ENCODE peak calls at places on chromosomes 2 and 18, in eight cellular contexts. M is GF-D8; Y is H4; H is IMR-90; I is GM10248; Q is Right ventricle myocardium inferior; U is HFFc6; O is CD8-positive, alpha-beta T cell. G is an unnamed sample.
A peak's percentile ranks its signal among the peaks of the same experiment; 100 is the strongest.

GRCh38 chr2:176826356-176826755 is 386.2 kb upstream of the HNRNPA3 start:
- DNase-seq in O (no peak), Q (no peak), I (no peak), Y (no peak), U (no peak), H (no peak), M (no peak), G (no peak)

GRCh38 chr2:42969231-42970150 is 177.1 kb upstream of the HAAO start:
- DNase-seq in U (peak; percentile 92), H (peak; percentile 92), I (no peak), Q (no peak), Y (peak; percentile 35), O (no peak), M (no peak), G (peak; percentile 91)

GRCh38 chr2:35548171-35548570 is 807.4 kb upstream of the CRIM1 start:
- DNase-seq in I (no peak), M (no peak), H (peak; percentile 1), O (no peak), U (peak; percentile 0), Y (no peak), Q (no peak), G (no peak)

GRCh38 chr2:34825671-34826070 is 1226.6 kb upstream of the FAM98A start:
- DNase-seq in O (no peak), U (no peak), I (no peak), H (no peak), Y (no peak), M (no peak), Q (no peak), G (no peak)

GRCh38 chr2:147636238-147636887 is 208.5 kb upstream of the ACVR2A start:
- DNase-seq in O (no peak), I (no peak), Y (peak; percentile 73), Q (no peak), U (no peak), M (no peak), H (peak; percentile 69), G (no peak)

GRCh38 chr2:33302348-33302747 is 174.1 kb upstream of the RASGRP3 start:
- DNase-seq in O (no peak), Y (no peak), H (no peak), I (no peak), Q (no peak), M (no peak), U (no peak), G (no peak)

GRCh38 chr2:36670881-36671595 is 25.5 kb upstream of the VIT start:
- DNase-seq in O (no peak), Y (no peak), H (peak; percentile 76), I (no peak), Q (no peak), M (no peak), U (peak; percentile 46), G (no peak)

GRCh38 chr2:197889041-197889440 is 84.6 kb downstream of the PLCL1 start:
- DNase-seq in U (peak; percentile 71), Q (no peak), I (peak; percentile 50), O (no peak), M (peak; percentile 50), H (peak; percentile 64), Y (no peak), G (peak; percentile 46)

GRCh38 chr18:27921904-27922541 is 254.9 kb downstream of the CDH2 start:
- DNase-seq in Y (peak; percentile 54), M (no peak), H (peak; percentile 68), O (no peak), I (no peak), Q (no peak), U (peak; percentile 95), G (peak; percentile 82)

GRCh38 chr2:95734976-95735890 is 143.4 kb downstream of the TRIM43 start:
- DNase-seq in H (no peak), Q (no peak), I (no peak), U (no peak), Y (no peak), M (no peak), O (no peak), G (no peak)

GRCh38 chr2:174873457-174873856 is 109.2 kb upstream of the CHRNA1 start:
- DNase-seq in Q (no peak), O (no peak), Y (no peak), M (no peak), U (peak; percentile 24), H (peak; percentile 52), I (no peak), G (no peak)

GRCh38 chr2:19848029-19848750 is 53.6 kb downstream of the TTC32 start:
- DNase-seq in O (no peak), U (no peak), Y (no peak), I (no peak), Q (no peak), M (no peak), H (no peak), G (no peak)

GRCh38 chr18:6521804-6522418 is 107.2 kb upstream of the L3MBTL4 start:
- DNase-seq in M (no peak), O (no peak), H (peak; percentile 47), U (no peak), I (peak; percentile 48), Y (peak; percentile 57), Q (no peak), G (peak; percentile 24)

GRCh38 chr2:68771211-68771721 is 36.7 kb downstream of the ARHGAP25 start:
- DNase-seq in H (peak; percentile 68), Q (no peak), O (no peak), U (no peak), M (no peak), I (no peak), Y (no peak), G (no peak)

GRCh38 chr2:69143726-69144360 is 130.9 kb downstream of the ANTXR1 start:
- DNase-seq in O (no peak), M (no peak), Y (no peak), Q (no peak), U (peak; percentile 6), H (peak; percentile 35), I (no peak), G (peak; percentile 45)

GRCh38 chr2:15918761-15919356 is 21.5 kb upstream of the MYCN start:
- DNase-seq in Y (no peak), O (no peak), I (no peak), U (no peak), H (no peak), Q (no peak), M (no peak), G (no peak)

GRCh38 chr2:69450735-69451416 is 13.6 kb upstream of the NFU1 start:
- DNase-seq in O (no peak), U (no peak), M (no peak), Q (no peak), H (no peak), Y (no peak), I (no peak), G (no peak)

GRCh38 chr2:3172265-3172935 is 205.2 kb downstream of the EIPR1 start:
- DNase-seq in I (no peak), Y (no peak), M (no peak), Q (no peak), U (no peak), O (no peak), H (no peak), G (no peak)

GRCh38 chr2:18117592-18117991 is 239.1 kb downstream of the KCNS3 start:
- DNase-seq in U (peak; percentile 64), Y (peak; percentile 49), M (no peak), Q (no peak), O (no peak), I (peak; percentile 25), H (peak; percentile 41), G (peak; percentile 21)

GRCh38 chr2:176090870-176091269 is 1.7 kb upstream of the HOXD13 start:
- DNase-seq in Q (no peak), I (no peak), H (no peak), O (no peak), Y (no peak), U (no peak), M (no peak), G (no peak)